ENCODE peak calls at places on chromosomes 4 and X, in five cellular contexts. N is tibial artery, Z is transverse colon, K is A549, V is heart right ventricle. G is an unnamed sample. For H3K4me1, the result is how much of the 10 kb centered on the place peaks cover.

GRCh38 chr4:40482985-40483647 is 146.5 kb downstream of the RBM47 start:
- DNase-seq in N (no peak), Z (no peak), K (no peak), V (no peak), G (no peak)

GRCh38 chr4:54992266-54992665 is 133.1 kb downstream of the KDR start:
- DNase-seq in N (no peak), Z (no peak), K (no peak), V (no peak), G (no peak)

GRCh38 chrX:53682885-53683555 is 3.5 kb downstream of the HUWE1 start:
- DNase-seq in N (peak), Z (peak), K (peak), V (no peak), G (no peak)

GRCh38 chr4:6394671-6395081 is 77.7 kb downstream of the PPP2R2C start:
- DNase-seq in N (no peak), Z (no peak), K (no peak), V (no peak), G (no peak)

GRCh38 chr4:147463065-147463464 is 17.8 kb upstream of the EDNRA start:
- DNase-seq in N (no peak), Z (no peak), K (no peak), V (no peak), G (no peak)

GRCh38 chr4:7985072-7985471 is 45.4 kb upstream of the AFAP1 start:
- DNase-seq in N (no peak), Z (no peak), K (no peak), V (no peak), G (no peak)

GRCh38 chr4:144223129-144223528 is 82.6 kb upstream of the GYPA start:
- DNase-seq in N (no peak), Z (no peak), K (no peak), V (no peak), G (no peak)

GRCh38 chr4:76035146-76035545 is 724 bp downstream of the CXCL11 start:
- DNase-seq in N (no peak), Z (no peak), K (no peak), V (no peak), G (no peak)

GRCh38 chr4:1578968-1579833 is 104.9 kb downstream of the FAM53A start:
- DNase-seq in N (peak), Z (peak), K (peak), V (peak), G (peak)

GRCh38 chr4:147173797-147174196 is 228.1 kb upstream of the TTC29 start:
- DNase-seq in N (no peak), Z (no peak), K (no peak), V (no peak), G (no peak)

GRCh38 chr4:168796362-168797106 is 213.5 kb downstream of the CBR4 start:
- DNase-seq in N (no peak), Z (no peak), K (peak), V (no peak), G (no peak)

GRCh38 chr4:113773014-113773413 is 11.5 kb upstream of the CAMK2D start:
- DNase-seq in N (no peak), Z (no peak), K (no peak), V (no peak), G (no peak)

GRCh38 chr4:115537387-115537786 is 424.0 kb upstream of the NDST4 start:
- DNase-seq in N (no peak), Z (no peak), K (no peak), V (no peak), G (no peak)

GRCh38 chrX:49029876-49030275 is 13.3 kb downstream of the TFE3 start:
- DNase-seq in N (no peak), Z (peak), K (no peak), V (no peak), G (no peak)

GRCh38 chrX:32995427-32995826 is 215.9 kb downstream of the DMD start:
- DNase-seq in N (no peak), Z (no peak), K (no peak), V (no peak), G (no peak)

DNA sequence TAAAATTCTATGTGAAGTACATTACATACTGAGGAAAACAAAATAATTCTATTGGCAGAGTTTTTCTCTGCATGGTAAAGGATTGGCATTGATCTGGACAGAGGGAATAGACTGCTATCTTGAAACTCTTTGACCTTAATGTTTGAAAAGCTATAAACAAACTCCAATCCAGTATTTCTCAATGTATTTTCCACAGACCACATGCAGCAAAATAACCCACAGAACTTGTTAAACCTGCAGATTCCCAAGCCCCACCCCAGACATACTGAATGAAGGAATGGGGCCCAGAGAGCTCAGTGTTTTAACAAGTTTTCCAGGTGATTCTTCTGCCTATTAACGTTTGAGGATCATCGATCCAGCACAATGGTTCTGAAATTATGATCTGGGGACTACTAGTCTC is 15.7 kb downstream of the RNF128 start:
- DNase-seq in N (no peak), Z (no peak), K (no peak), V (no peak), G (no peak)
- H3K4me1 ChIP-seq in N (under half), Z (under half), K (under half), V (under half), G (under half)

DNA sequence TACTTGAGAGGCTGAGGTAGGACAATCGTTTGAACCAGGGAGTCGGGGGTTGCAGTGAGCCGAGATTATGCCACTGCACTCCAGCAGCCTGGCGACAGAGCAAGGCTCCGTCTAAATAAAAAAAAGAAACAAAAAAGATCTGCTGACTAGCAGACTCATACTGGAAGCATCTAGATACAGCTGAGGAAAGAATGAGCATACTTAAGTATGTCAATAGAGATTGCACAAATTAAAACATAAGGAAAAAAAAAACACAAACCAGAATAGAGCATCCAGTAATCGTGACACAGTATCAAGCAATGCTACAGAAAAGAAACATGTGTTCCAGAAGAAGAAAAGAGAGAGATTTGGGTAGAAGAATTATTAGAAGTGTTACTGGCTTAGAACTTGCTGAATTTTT is 105.5 kb upstream of the SPOCK3 start:
- DNase-seq in N (no peak), Z (no peak), K (no peak), V (no peak), G (no peak)
- H3K4me3 ChIP-seq in N (no peak), Z (no peak), K (no peak), V (no peak), G (no peak)

DNA sequence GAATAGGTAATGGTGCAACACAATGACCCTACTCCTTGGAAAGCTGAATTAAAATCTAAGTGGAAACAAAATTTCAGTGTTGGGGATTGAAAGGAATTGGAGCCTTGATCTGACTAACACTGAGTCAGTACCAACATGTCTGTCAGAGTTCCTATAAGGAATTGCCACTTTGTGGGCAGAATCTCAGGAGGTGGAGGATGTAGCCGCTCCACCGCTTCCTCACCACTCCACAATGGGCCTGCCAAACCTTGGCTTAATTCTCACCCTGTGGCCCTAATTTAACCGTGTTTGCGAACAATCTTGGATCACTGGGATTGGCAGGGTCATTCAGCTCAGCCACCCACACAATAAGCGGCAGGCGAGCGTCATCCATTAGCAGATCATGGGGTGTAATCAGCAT is 6.1 kb downstream of the SRPX start:
- DNase-seq in N (no peak), Z (no peak), K (no peak), V (no peak), G (no peak)
- H3K27ac ChIP-seq in N (no peak), Z (no peak), K (no peak), V (no peak), G (no peak)

GRCh38 chrX:11791537-11791936 is 33.5 kb downstream of the MSL3 start:
- DNase-seq in N (no peak), Z (no peak), K (no peak), V (no peak), G (no peak)
- H3K4me1 ChIP-seq in N (under half), Z (under half), K (under half), V (under half), G (under half)

GRCh38 chr4:78776729-78777555 is 792 bp downstream of the BMP2K start:
- DNase-seq in N (peak), Z (peak), K (peak), V (peak), G (peak)

GRCh38 chr4:78779280-78779679 is 3.1 kb downstream of the BMP2K start:
- DNase-seq in N (no peak), Z (no peak), K (no peak), V (no peak), G (no peak)

GRCh38 chr4:78777556-78777900 is 1.4 kb downstream of the BMP2K start:
- DNase-seq in N (no peak), Z (no peak), K (no peak), V (no peak), G (no peak)

GRCh38 chr4:78780093-78780492 is 3.9 kb downstream of the BMP2K start:
- DNase-seq in N (no peak), Z (no peak), K (no peak), V (no peak), G (no peak)

GRCh38 chr4:78778530-78778929 is 2.4 kb downstream of the BMP2K start:
- DNase-seq in N (no peak), Z (no peak), K (no peak), V (no peak), G (no peak)
- H3K4me3 ChIP-seq in N (no peak), Z (peak), K (no peak), V (no peak), G (no peak)